ENCODE peak calls at places on chromosome 4, in six cellular contexts. One of them, this sample, is unnamed.

GRCh38 chr4:88143504-88143903 is 14.9 kb downstream of the ABCG2 start:
- DNase-seq in IMR-90: peak; percentile 90
- DNase-seq in neural progenitor cell: no peak
- DNase-seq in hepatocyte: peak; percentile 54
- DNase-seq in CD8-positive, alpha-beta T cell: no peak
- DNase-seq in fibroblast of lung: peak; percentile 18
- DNase-seq in this sample: no peak

GRCh38 chr4:59553063-59553738 is 1646.9 kb upstream of the ADGRL3 start:
- DNase-seq in CD8-positive, alpha-beta T cell: no peak
- DNase-seq in fibroblast of lung: no peak
- DNase-seq in IMR-90: no peak
- DNase-seq in hepatocyte: no peak
- DNase-seq in neural progenitor cell: no peak
- DNase-seq in this sample: no peak

GRCh38 chr4:39658756-39659155 is 20.1 kb upstream of the SMIM14 start:
- DNase-seq in hepatocyte: no peak
- DNase-seq in neural progenitor cell: no peak
- DNase-seq in fibroblast of lung: peak; percentile 40
- DNase-seq in IMR-90: peak; percentile 7
- DNase-seq in CD8-positive, alpha-beta T cell: no peak
- DNase-seq in this sample: no peak

GRCh38 chr4:32775049-32775448 is 2054.9 kb downstream of the PCDH7 start:
- DNase-seq in neural progenitor cell: peak; percentile 57
- DNase-seq in hepatocyte: peak; percentile 42
- DNase-seq in CD8-positive, alpha-beta T cell: no peak
- DNase-seq in fibroblast of lung: peak; percentile 51
- DNase-seq in IMR-90: no peak
- DNase-seq in this sample: no peak

GRCh38 chr4:2265113-2266110 is 3.5 kb upstream of the MXD4 start:
- DNase-seq in CD8-positive, alpha-beta T cell: no peak
- DNase-seq in fibroblast of lung: no peak
- DNase-seq in hepatocyte: no peak
- DNase-seq in IMR-90: no peak
- DNase-seq in neural progenitor cell: no peak
- DNase-seq in this sample: no peak

GRCh38 chr4:135718019-135718418 is 1516.4 kb upstream of the PABPC4L start:
- DNase-seq in CD8-positive, alpha-beta T cell: no peak
- DNase-seq in IMR-90: peak; percentile 0
- DNase-seq in neural progenitor cell: no peak
- DNase-seq in fibroblast of lung: peak; percentile 38
- DNase-seq in hepatocyte: no peak
- DNase-seq in this sample: no peak

GRCh38 chr4:166169111-166169510 is 296.1 kb downstream of the TLL1 start:
- DNase-seq in fibroblast of lung: no peak
- DNase-seq in IMR-90: no peak
- DNase-seq in neural progenitor cell: peak; percentile 58
- DNase-seq in CD8-positive, alpha-beta T cell: no peak
- DNase-seq in hepatocyte: peak; percentile 9
- DNase-seq in this sample: no peak

GRCh38 chr4:169030575-169030982 is 20.5 kb upstream of the CBR4 start:
- DNase-seq in neural progenitor cell: no peak
- DNase-seq in CD8-positive, alpha-beta T cell: no peak
- DNase-seq in IMR-90: peak; percentile 47
- DNase-seq in fibroblast of lung: peak; percentile 44
- DNase-seq in hepatocyte: no peak
- DNase-seq in this sample: no peak

GRCh38 chr4:188660796-188661195 is 521.6 kb downstream of the TRIML1 start:
- DNase-seq in fibroblast of lung: no peak
- DNase-seq in IMR-90: no peak
- DNase-seq in neural progenitor cell: no peak
- DNase-seq in CD8-positive, alpha-beta T cell: no peak
- DNase-seq in hepatocyte: no peak
- DNase-seq in this sample: no peak

GRCh38 chr4:122914292-122914904 is 8.0 kb downstream of the NUDT6 start:
- DNase-seq in IMR-90: peak; percentile 68
- DNase-seq in hepatocyte: peak; percentile 19
- DNase-seq in CD8-positive, alpha-beta T cell: no peak
- DNase-seq in fibroblast of lung: peak; percentile 76
- DNase-seq in neural progenitor cell: no peak
- DNase-seq in this sample: no peak

GRCh38 chr4:163107754-163108153 is 58.9 kb downstream of the NAF1 start:
- DNase-seq in IMR-90: peak; percentile 46
- DNase-seq in fibroblast of lung: peak; percentile 43
- DNase-seq in CD8-positive, alpha-beta T cell: no peak
- DNase-seq in hepatocyte: no peak
- DNase-seq in neural progenitor cell: no peak
- DNase-seq in this sample: no peak

GRCh38 chr4:7769308-7769841 is 170.3 kb downstream of the AFAP1 start:
- DNase-seq in CD8-positive, alpha-beta T cell: no peak
- DNase-seq in IMR-90: no peak
- DNase-seq in fibroblast of lung: no peak
- DNase-seq in neural progenitor cell: no peak
- DNase-seq in hepatocyte: no peak
- DNase-seq in this sample: no peak

GRCh38 chr4:14701896-14702295 is 300.4 kb upstream of the CPEB2 start:
- DNase-seq in neural progenitor cell: peak; percentile 23
- DNase-seq in hepatocyte: peak; percentile 13
- DNase-seq in IMR-90: no peak
- DNase-seq in CD8-positive, alpha-beta T cell: no peak
- DNase-seq in fibroblast of lung: no peak
- DNase-seq in this sample: no peak

GRCh38 chr4:154836513-154836912 is 55.4 kb downstream of the RBM46 start:
- DNase-seq in hepatocyte: peak; percentile 11
- DNase-seq in neural progenitor cell: peak; percentile 4
- DNase-seq in CD8-positive, alpha-beta T cell: no peak
- DNase-seq in IMR-90: no peak
- DNase-seq in fibroblast of lung: no peak
- DNase-seq in this sample: no peak

GRCh38 chr4:13544556-13545393 is 467 bp upstream of the NKX3-2 start:
- DNase-seq in fibroblast of lung: peak; percentile 71
- DNase-seq in neural progenitor cell: peak; percentile 93
- DNase-seq in IMR-90: peak; percentile 64
- DNase-seq in hepatocyte: peak; percentile 77
- DNase-seq in CD8-positive, alpha-beta T cell: no peak
- DNase-seq in this sample: no peak

GRCh38 chr4:144820706-144821105 is 174.8 kb downstream of the HHIP start:
- DNase-seq in fibroblast of lung: peak; percentile 74
- DNase-seq in CD8-positive, alpha-beta T cell: no peak
- DNase-seq in hepatocyte: no peak
- DNase-seq in IMR-90: peak; percentile 2
- DNase-seq in neural progenitor cell: peak; percentile 59
- DNase-seq in this sample: no peak

GRCh38 chr4:89878611-89879010 is 16.0 kb upstream of the MMRN1 start:
- DNase-seq in neural progenitor cell: no peak
- DNase-seq in hepatocyte: no peak
- DNase-seq in CD8-positive, alpha-beta T cell: no peak
- DNase-seq in fibroblast of lung: peak; percentile 14
- DNase-seq in IMR-90: no peak
- DNase-seq in this sample: no peak

GRCh38 chr4:113455081-113455480 is 306.5 kb downstream of the CAMK2D start:
- DNase-seq in hepatocyte: no peak
- DNase-seq in fibroblast of lung: no peak
- DNase-seq in neural progenitor cell: no peak
- DNase-seq in CD8-positive, alpha-beta T cell: no peak
- DNase-seq in IMR-90: no peak
- DNase-seq in this sample: no peak

GRCh38 chr4:12724520-12724919 is 759.6 kb downstream of the RAB28 start:
- DNase-seq in IMR-90: no peak
- DNase-seq in fibroblast of lung: no peak
- DNase-seq in neural progenitor cell: peak; percentile 19
- DNase-seq in CD8-positive, alpha-beta T cell: no peak
- DNase-seq in hepatocyte: peak; percentile 42
- DNase-seq in this sample: no peak

GRCh38 chr4:69760455-69760854 is at the start of gene SULT1B1:
- DNase-seq in CD8-positive, alpha-beta T cell: no peak
- DNase-seq in IMR-90: peak; percentile 43
- DNase-seq in hepatocyte: peak; percentile 56
- DNase-seq in fibroblast of lung: peak; percentile 88
- DNase-seq in neural progenitor cell: no peak
- DNase-seq in this sample: no peak

GRCh38 chr4:20463176-20463430 is 211.4 kb downstream of the SLIT2 start:
- DNase-seq in IMR-90: no peak
- DNase-seq in CD8-positive, alpha-beta T cell: no peak
- DNase-seq in neural progenitor cell: no peak
- DNase-seq in fibroblast of lung: no peak
- DNase-seq in hepatocyte: no peak
- DNase-seq in this sample: no peak

DNA sequence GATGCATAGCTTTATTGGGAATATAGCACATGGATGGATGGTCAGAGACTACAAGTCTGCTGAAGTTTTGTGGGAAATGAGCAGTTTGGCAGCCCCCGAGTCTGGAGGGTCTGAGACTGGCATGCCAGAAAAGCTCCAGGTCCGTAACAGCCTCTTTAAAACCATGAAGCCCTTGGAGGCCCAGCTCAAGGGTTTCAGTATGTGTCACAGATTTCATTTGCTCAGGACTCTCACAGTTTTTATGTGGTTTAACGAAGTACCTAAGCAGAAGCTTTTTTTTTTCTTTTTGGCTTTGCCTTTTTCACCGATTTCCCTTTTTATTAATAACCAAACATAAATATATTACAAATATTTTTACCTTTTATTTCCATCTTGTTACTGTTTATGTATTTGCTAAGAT is 30.6 kb upstream of the TMEM184C start:
- DNase-seq in CD8-positive, alpha-beta T cell: no peak
- DNase-seq in fibroblast of lung: no peak
- DNase-seq in hepatocyte: no peak
- DNase-seq in IMR-90: no peak
- DNase-seq in neural progenitor cell: no peak
- DNase-seq in this sample: no peak
- H3K36me3 ChIP-seq in CD8-positive, alpha-beta T cell: no peaks in the 10 kb centered on the region
- H3K36me3 ChIP-seq in fibroblast of lung: no peaks in the 10 kb centered on the region
- H3K36me3 ChIP-seq in hepatocyte: no peaks in the 10 kb centered on the region
- H3K36me3 ChIP-seq in IMR-90: no peaks in the 10 kb centered on the region
- H3K36me3 ChIP-seq in neural progenitor cell: no peaks in the 10 kb centered on the region
- H3K36me3 ChIP-seq in this sample: no peaks in the 10 kb centered on the region

GRCh38 chr4:86556791-86557415 is 37.2 kb upstream of the PTPN13 start:
- DNase-seq in fibroblast of lung: peak; percentile 12
- DNase-seq in neural progenitor cell: no peak
- DNase-seq in IMR-90: no peak
- DNase-seq in hepatocyte: no peak
- DNase-seq in CD8-positive, alpha-beta T cell: no peak
- DNase-seq in this sample: no peak
- TF ChIP-seq CTCF in fibroblast of lung: no peak
- TF ChIP-seq CTCF in neural progenitor cell: no peak
- TF ChIP-seq CTCF in IMR-90: no peak
- TF ChIP-seq CTCF in hepatocyte: no peak
- TF ChIP-seq CTCF in CD8-positive, alpha-beta T cell: no peak
- TF ChIP-seq CTCF in this sample: no peak

GRCh38 chr4:152938237-152938969 is 2.3 kb downstream of the FHDC1 start:
- DNase-seq in fibroblast of lung: no peak
- DNase-seq in CD8-positive, alpha-beta T cell: no peak
- DNase-seq in neural progenitor cell: no peak
- DNase-seq in hepatocyte: no peak
- DNase-seq in IMR-90: no peak
- DNase-seq in this sample: no peak

GRCh38 chr4:152935661-152936445 is at the start of gene FHDC1:
- DNase-seq in IMR-90: no peak
- DNase-seq in hepatocyte: peak; percentile 89
- DNase-seq in fibroblast of lung: no peak
- DNase-seq in neural progenitor cell: peak; percentile 91
- DNase-seq in CD8-positive, alpha-beta T cell: no peak
- DNase-seq in this sample: no peak

GRCh38 chr4:152936446-152937279 is 540 bp downstream of the FHDC1 start:
- DNase-seq in hepatocyte: peak; percentile 53
- DNase-seq in CD8-positive, alpha-beta T cell: no peak
- DNase-seq in IMR-90: peak; percentile 16
- DNase-seq in fibroblast of lung: no peak
- DNase-seq in neural progenitor cell: peak; percentile 71
- DNase-seq in this sample: no peak

GRCh38 chr4:152937280-152937534 is 1.1 kb downstream of the FHDC1 start:
- DNase-seq in CD8-positive, alpha-beta T cell: no peak
- DNase-seq in IMR-90: no peak
- DNase-seq in fibroblast of lung: no peak
- DNase-seq in hepatocyte: no peak
- DNase-seq in neural progenitor cell: no peak
- DNase-seq in this sample: no peak

GRCh38 chr4:152937535-152938236 is 1.6 kb downstream of the FHDC1 start:
- DNase-seq in fibroblast of lung: peak; percentile 33
- DNase-seq in hepatocyte: peak; percentile 77
- DNase-seq in IMR-90: peak; percentile 21
- DNase-seq in CD8-positive, alpha-beta T cell: no peak
- DNase-seq in neural progenitor cell: peak; percentile 61
- DNase-seq in this sample: no peak
- H3K27ac ChIP-seq in fibroblast of lung: no peak overlapping the region
- H3K27ac ChIP-seq in hepatocyte: peak overlapping the region; percentile 21
- H3K27ac ChIP-seq in IMR-90: no peak overlapping the region
- H3K27ac ChIP-seq in CD8-positive, alpha-beta T cell: no peak overlapping the region
- H3K27ac ChIP-seq in neural progenitor cell: no peak overlapping the region
- H3K27ac ChIP-seq in this sample: peak overlapping the region; percentile 79

GRCh38 chr4:73311428-73311827 is 52.8 kb upstream of the ANKRD17 start:
- DNase-seq in CD8-positive, alpha-beta T cell: no peak
- DNase-seq in fibroblast of lung: peak; percentile 81
- DNase-seq in IMR-90: peak; percentile 77
- DNase-seq in hepatocyte: peak; percentile 30
- DNase-seq in neural progenitor cell: no peak
- DNase-seq in this sample: no peak
- H3K36me3 ChIP-seq in CD8-positive, alpha-beta T cell: no peaks in the 10 kb centered on the region
- H3K36me3 ChIP-seq in fibroblast of lung: no peaks in the 10 kb centered on the region
- H3K36me3 ChIP-seq in IMR-90: no peaks in the 10 kb centered on the region
- H3K36me3 ChIP-seq in hepatocyte: no peaks in the 10 kb centered on the region
- H3K36me3 ChIP-seq in neural progenitor cell: no peaks in the 10 kb centered on the region
- H3K36me3 ChIP-seq in this sample: no peaks in the 10 kb centered on the region

DNA sequence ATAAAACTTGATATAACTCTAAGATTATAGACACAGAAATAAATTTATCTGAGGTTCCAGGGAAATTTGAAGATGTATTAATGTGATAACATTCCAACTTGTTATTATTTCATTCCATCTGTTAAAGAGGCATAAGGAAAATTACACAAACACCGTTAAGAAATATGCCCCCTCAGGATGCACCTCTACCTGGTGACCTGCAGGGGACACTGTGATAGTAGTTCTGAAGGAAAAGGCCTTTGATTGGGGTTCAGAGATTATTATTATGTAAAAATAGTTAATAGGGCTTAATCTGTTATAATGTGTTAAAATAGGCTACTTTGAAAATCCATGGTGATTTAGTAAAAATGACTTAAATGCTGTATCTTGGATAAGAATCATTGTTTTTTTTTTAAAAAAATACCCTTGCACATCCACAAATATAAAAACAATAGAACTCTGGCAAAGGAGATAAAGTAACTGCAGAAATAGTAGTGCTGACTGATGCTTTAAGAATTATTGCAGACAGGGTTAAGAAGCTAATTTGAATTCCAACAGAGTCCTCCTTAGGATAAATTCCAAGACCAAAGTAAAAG is 6.1 kb upstream of the ABRAXAS1 start:
- DNase-seq in fibroblast of lung: peak; percentile 37
- DNase-seq in hepatocyte: peak; percentile 38
- DNase-seq in CD8-positive, alpha-beta T cell: no peak
- DNase-seq in IMR-90: peak; percentile 18
- DNase-seq in neural progenitor cell: peak; percentile 42
- DNase-seq in this sample: no peak
- TF ChIP-seq CTCF in fibroblast of lung: peak; percentile 77
- TF ChIP-seq CTCF in hepatocyte: peak; percentile 63
- TF ChIP-seq CTCF in CD8-positive, alpha-beta T cell: peak; percentile 98
- TF ChIP-seq CTCF in IMR-90: peak; percentile 65
- TF ChIP-seq CTCF in neural progenitor cell: peak; percentile 91
- TF ChIP-seq CTCF in this sample: peak; percentile 55

This sample was measured in esophagus squamous epithelium.